ENCODE peak calls at places on chromosomes 12 and 14, in five cellular contexts. S, Y, T, H and P are unnamed samples.

GRCh38 chr12:46266869-46267617 is 1.8 kb downstream of the SLC38A1 start:
- DNase-seq in H (peak), Y (peak), T (peak), S (peak), P (no peak)

GRCh38 chr14:62062645-62063044 is 300.4 kb downstream of the SNAPC1 start:
- DNase-seq in Y (no peak), H (no peak), S (no peak), T (no peak), P (no peak)

GRCh38 chr12:123071401-123072304 is 79.2 kb downstream of the PITPNM2 start:
- DNase-seq in Y (no peak), H (no peak), S (no peak), T (peak), P (no peak)

GRCh38 chr14:71001742-71002141 is 94.5 kb downstream of the PCNX1 start:
- DNase-seq in H (peak), T (no peak), Y (no peak), S (no peak), P (no peak)

GRCh38 chr12:56522486-56523193 is 1.0 kb downstream of the RBMS2 start:
- DNase-seq in S (peak), T (no peak), Y (peak), H (peak), P (no peak)

GRCh38 chr12:79624378-79624777 is 66.4 kb downstream of the PAWR start:
- DNase-seq in T (no peak), S (no peak), H (peak), Y (no peak), P (no peak)

GRCh38 chr14:95185452-95186392 is 28.4 kb upstream of the DICER1 start:
- DNase-seq in H (no peak), S (peak), Y (peak), T (no peak), P (peak)

GRCh38 chr14:105440992-105441391 is 21.4 kb downstream of the MTA1 start:
- DNase-seq in S (no peak), H (no peak), T (no peak), Y (no peak), P (no peak)